ENCODE peak calls at places on chromosomes 6 and 20, in seven cellular contexts. W, M, G, E, Q, C and P are unnamed samples. For H3K4me1, the result is how much of the 10 kb centered on the place peaks cover.

GRCh38 chr6:150857062-150857905 is 8.2 kb upstream of the MTHFD1L start:
- DNase-seq in W (no peak), M (peak), G (no peak), E (no peak), Q (no peak), C (peak), P (no peak)

GRCh38 chr20:38875170-38875993 is 50.8 kb upstream of the FAM83D start:
- DNase-seq in W (no peak), M (no peak), G (peak), E (no peak), Q (no peak), C (no peak), P (peak)

GRCh38 chr6:4664117-4664626 is 112.0 kb upstream of the CDYL start:
- DNase-seq in W (no peak), M (no peak), G (no peak), E (no peak), Q (peak), C (no peak), P (no peak)

GRCh38 chr20:29300579-29301551 is 1956.6 kb upstream of the DEFB115 start:
- DNase-seq in W (no peak), M (no peak), G (no peak), E (peak), Q (no peak), C (no peak), P (no peak)

GRCh38 chr6:4371207-4371921 is 236.0 kb upstream of the ECI2 start:
- DNase-seq in W (no peak), M (no peak), G (no peak), E (peak), Q (peak), C (no peak), P (no peak)

GRCh38 chr20:3808141-3808479 is 12.0 kb downstream of the CDC25B start:
- DNase-seq in W (peak), M (peak), G (no peak), E (peak), Q (peak), C (peak), P (no peak)

GRCh38 chr20:43514062-43514971 is 6.8 kb downstream of the L3MBTL1 start:
- DNase-seq in W (peak), M (peak), G (peak), E (peak), Q (peak), C (peak), P (peak)

GRCh38 chr6:127496471-127496870 is 22.7 kb downstream of the MTCL3 start:
- DNase-seq in W (no peak), M (peak), G (no peak), E (no peak), Q (no peak), C (no peak), P (no peak)

GRCh38 chr6:37565267-37566208 is 65.8 kb upstream of the CCDC167 start:
- DNase-seq in W (no peak), M (no peak), G (no peak), E (no peak), Q (no peak), C (no peak), P (no peak)

GRCh38 chr20:50558483-50558925 is 48.3 kb downstream of the PTPN1 start:
- DNase-seq in W (no peak), M (peak), G (no peak), E (no peak), Q (no peak), C (no peak), P (no peak)

GRCh38 chr6:134532694-134533624 is 215.0 kb upstream of the SGK1 start:
- DNase-seq in W (no peak), M (no peak), G (no peak), E (no peak), Q (no peak), C (no peak), P (no peak)

GRCh38 chr20:57066126-57066900 is 200.1 kb downstream of the BMP7 start:
- DNase-seq in W (no peak), M (peak), G (no peak), E (no peak), Q (no peak), C (no peak), P (no peak)

GRCh38 chr6:38306915-38307314 is 332.8 kb downstream of the BTBD9 start:
- DNase-seq in W (no peak), M (no peak), G (no peak), E (no peak), Q (no peak), C (no peak), P (no peak)

GRCh38 chr6:1885576-1886003 is 275.9 kb downstream of the FOXC1 start:
- DNase-seq in W (no peak), M (no peak), G (no peak), E (no peak), Q (no peak), C (no peak), P (no peak)

GRCh38 chr6:107020239-107020638 is 7.8 kb upstream of the MTRES1 start:
- DNase-seq in W (no peak), M (no peak), G (no peak), E (no peak), Q (no peak), C (no peak), P (no peak)

GRCh38 chr6:79869184-79869583 is 78.2 kb downstream of the ELOVL4 start:
- DNase-seq in W (no peak), M (no peak), G (no peak), E (no peak), Q (no peak), C (no peak), P (no peak)

GRCh38 chr20:10171864-10172751 is 46.5 kb upstream of the SNAP25 start:
- DNase-seq in W (peak), M (peak), G (no peak), E (peak), Q (peak), C (no peak), P (no peak)

GRCh38 chr20:20548527-20549266 is 163.7 kb downstream of the RALGAPA2 start:
- DNase-seq in W (no peak), M (peak), G (no peak), E (no peak), Q (no peak), C (no peak), P (no peak)

GRCh38 chr20:3010985-3011723 is 32.3 kb upstream of the GNRH2 start:
- DNase-seq in W (no peak), M (peak), G (no peak), E (no peak), Q (no peak), C (no peak), P (no peak)

GRCh38 chr6:2578729-2579128 is 172.0 kb downstream of the MYLK4 start:
- DNase-seq in W (no peak), M (peak), G (no peak), E (no peak), Q (no peak), C (no peak), P (no peak)

GRCh38 chr6:81999270-81999669 is 246.8 kb upstream of the TENT5A start:
- DNase-seq in W (no peak), M (no peak), G (no peak), E (no peak), Q (no peak), C (no peak), P (no peak)

GRCh38 chr20:63215101-63216040 is 560 bp downstream of the YTHDF1 start:
- DNase-seq in W (peak), M (peak), G (no peak), E (peak), Q (no peak), C (no peak), P (peak)

GRCh38 chr6:170295519-170296422 is 4.9 kb upstream of the DLL1 start:
- DNase-seq in W (no peak), M (peak), G (peak), E (peak), Q (no peak), C (no peak), P (peak)

GRCh38 chr20:56202493-56203077 is 45.9 kb upstream of the MC3R start:
- DNase-seq in W (no peak), M (peak), G (no peak), E (no peak), Q (no peak), C (no peak), P (no peak)

GRCh38 chr20:17863209-17863576 is 105.4 kb downstream of the SNX5 start:
- DNase-seq in W (no peak), M (no peak), G (no peak), E (no peak), Q (no peak), C (no peak), P (no peak)
- H3K4me1 ChIP-seq in W (under half), M (under half), G (under half), E (under half), Q (under half), C (under half), P (under half)

DNA sequence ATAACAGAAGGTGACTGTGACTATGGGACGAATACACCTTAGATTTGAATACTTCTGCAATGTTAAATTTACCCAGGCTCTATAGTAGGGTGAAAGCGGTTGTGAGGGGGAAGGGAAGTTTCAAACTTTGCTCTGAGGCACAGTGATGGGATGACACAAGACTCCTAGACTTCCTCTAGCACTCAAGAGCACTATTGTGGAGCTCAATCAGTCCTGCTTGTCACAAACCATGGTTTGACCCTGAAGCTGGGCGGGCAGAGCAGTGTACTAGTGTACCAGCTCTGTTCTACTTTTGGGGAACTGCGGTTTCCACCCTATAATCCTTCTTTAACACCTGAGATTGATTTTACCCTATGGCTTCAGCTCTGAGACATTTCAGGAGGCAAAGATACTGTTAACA is 17.1 kb downstream of the TRIM27 start:
- DNase-seq in W (no peak), M (no peak), G (no peak), E (no peak), Q (no peak), C (no peak), P (no peak)
- H3K4me1 ChIP-seq in W (under half), M (under half), G (under half), E (under half), Q (under half), C (under half), P (under half)

DNA sequence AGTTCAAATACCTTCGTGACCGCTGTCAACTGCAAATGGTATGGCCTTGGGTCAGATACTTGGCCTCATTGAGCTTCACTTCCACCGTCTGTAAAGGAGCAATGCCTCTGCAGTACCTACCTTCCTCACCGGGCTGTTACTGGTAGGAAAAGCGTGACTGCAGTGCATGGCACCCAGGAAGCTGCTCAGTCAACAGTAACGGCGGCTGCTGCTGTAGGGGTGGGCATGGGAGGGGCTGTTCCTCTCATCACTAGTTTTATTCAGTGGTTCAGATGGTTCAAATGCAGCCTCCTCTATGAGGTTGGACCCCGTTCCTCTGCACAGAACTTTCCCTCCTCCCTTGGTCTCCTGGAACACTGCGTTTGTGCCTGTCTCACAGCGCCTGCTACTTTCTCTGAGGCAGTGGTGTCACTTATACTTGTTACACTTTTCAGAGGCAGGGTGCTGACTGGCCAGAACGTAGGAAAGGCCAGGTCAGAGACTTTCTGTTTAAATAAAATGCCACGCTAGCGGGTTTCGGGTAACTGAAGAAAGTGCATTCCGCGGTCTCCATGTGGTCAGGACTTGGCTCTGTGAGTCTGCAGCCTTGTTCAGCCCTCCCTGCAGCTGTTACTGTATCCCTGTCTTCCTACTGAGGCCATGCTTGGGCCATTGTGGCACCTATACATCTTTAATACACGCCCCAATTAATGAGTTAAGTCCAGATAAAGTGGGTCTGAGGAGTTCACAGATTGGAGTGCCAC is 279.6 kb downstream of the NRN1 start:
- DNase-seq in W (no peak), M (no peak), G (no peak), E (no peak), Q (no peak), C (no peak), P (no peak)
- H3K4me1 ChIP-seq in W (under half), M (under half), G (under half), E (under half), Q (under half), C (under half), P (under half)

DNA sequence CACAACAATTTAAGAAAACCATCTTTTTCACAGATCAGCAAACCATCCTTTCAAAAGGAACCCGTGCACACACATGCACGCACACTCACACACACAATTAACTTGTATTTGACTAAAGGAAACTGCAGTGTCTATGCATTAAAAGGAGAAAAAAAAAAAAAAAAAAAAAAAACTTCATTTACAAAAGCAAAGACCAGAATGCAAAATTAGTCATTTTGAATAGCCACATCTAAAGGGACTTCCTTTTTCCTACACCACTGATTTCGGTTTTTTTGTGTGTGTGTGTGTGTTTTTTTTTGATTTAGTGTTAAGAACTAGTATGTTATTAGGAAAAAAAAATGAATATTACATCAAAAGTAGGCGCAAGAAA is 6.3 kb downstream of the ZMYND8 start:
- DNase-seq in W (no peak), M (no peak), G (peak), E (no peak), Q (no peak), C (no peak), P (peak)
- H3K4me1 ChIP-seq in W (under half), M (under half), G (half or more), E (half or more), Q (under half), C (under half), P (half or more)

GRCh38 chr6:13673825-13674444 is 37.7 kb downstream of the RANBP9 start:
- DNase-seq in W (no peak), M (no peak), G (no peak), E (no peak), Q (no peak), C (no peak), P (no peak)

GRCh38 chr6:13672904-13673303 is 38.7 kb downstream of the RANBP9 start:
- DNase-seq in W (no peak), M (no peak), G (no peak), E (no peak), Q (no peak), C (no peak), P (no peak)

GRCh38 chr6:13673368-13673767 is 38.3 kb downstream of the RANBP9 start:
- DNase-seq in W (no peak), M (no peak), G (no peak), E (no peak), Q (no peak), C (no peak), P (no peak)

GRCh38 chr6:13669476-13669875 is 42.2 kb downstream of the RANBP9 start:
- DNase-seq in W (no peak), M (no peak), G (no peak), E (no peak), Q (no peak), C (no peak), P (no peak)

GRCh38 chr6:13671742-13672141 is 39.9 kb downstream of the RANBP9 start:
- DNase-seq in W (no peak), M (no peak), G (no peak), E (no peak), Q (no peak), C (no peak), P (no peak)
- H3K4me1 ChIP-seq in W (under half), M (under half), G (half or more), E (under half), Q (under half), C (under half), P (under half)

DNA sequence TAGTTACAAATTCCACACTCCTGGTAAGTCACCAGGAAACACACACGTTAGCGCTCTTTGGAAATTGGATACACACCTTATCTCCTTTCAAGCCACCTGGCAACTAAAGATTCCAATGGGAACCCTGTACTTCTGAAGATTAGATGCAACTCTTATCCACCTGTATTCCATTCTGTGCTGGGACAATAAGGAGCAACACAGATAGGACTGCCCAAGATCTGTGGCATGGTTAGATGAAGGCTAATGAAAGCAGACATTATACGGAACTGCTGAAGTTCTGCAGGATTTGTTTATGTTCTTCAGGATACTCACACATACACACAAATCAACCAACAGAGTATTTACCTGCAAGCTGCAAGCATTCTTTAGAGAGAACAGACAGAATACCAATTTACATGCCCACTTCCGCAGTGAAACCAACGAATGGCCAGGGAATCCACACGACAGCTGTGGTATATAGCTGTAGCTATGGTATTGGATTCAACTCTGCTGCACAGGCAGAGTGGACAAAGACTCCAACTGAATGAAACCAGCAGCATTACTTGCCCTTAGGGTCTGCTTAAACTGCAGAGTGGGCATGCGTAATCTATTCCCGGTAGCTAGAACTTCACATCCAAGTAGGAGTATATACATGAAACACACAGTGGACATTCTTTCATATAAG is 12.0 kb downstream of the NCOA5 start:
- DNase-seq in W (no peak), M (no peak), G (no peak), E (no peak), Q (no peak), C (no peak), P (no peak)
- H3K4me1 ChIP-seq in W (under half), M (under half), G (under half), E (under half), Q (under half), C (under half), P (under half)

GRCh38 chr6:32436995-32437836 is 2.5 kb upstream of the HLA-DRA start:
- DNase-seq in W (no peak), M (peak), G (no peak), E (no peak), Q (no peak), C (no peak), P (peak)
- H3K4me1 ChIP-seq in W (under half), M (under half), G (under half), E (under half), Q (under half), C (under half), P (under half)

GRCh38 chr6:45229416-45229815 is 98.7 kb upstream of the RUNX2 start:
- DNase-seq in W (no peak), M (no peak), G (no peak), E (no peak), Q (no peak), C (no peak), P (no peak)
- H3K4me1 ChIP-seq in W (under half), M (under half), G (under half), E (under half), Q (under half), C (under half), P (under half)